ENCODE peak calls at places on chromosomes 5 and 9, in four cellular contexts. One of them, this sample, is unnamed.

GRCh38 chr9:6015278-6016157 is at the start of gene RANBP6:
- DNase-seq in K562: peak
- DNase-seq in HepG2: peak
- DNase-seq in GM12878: peak
- DNase-seq in this sample: peak

GRCh38 chr5:133041910-133042309 is 9.9 kb upstream of the HSPA4 start:
- DNase-seq in HepG2: no peak
- DNase-seq in GM12878: no peak
- DNase-seq in K562: no peak
- DNase-seq in this sample: no peak

GRCh38 chr5:1788828-1789227 is 10.8 kb downstream of the MRPL36 start:
- DNase-seq in GM12878: no peak
- DNase-seq in HepG2: peak
- DNase-seq in K562: no peak
- DNase-seq in this sample: no peak

GRCh38 chr9:18905883-18906649 is 126.9 kb downstream of the SAXO1 start:
- DNase-seq in HepG2: no peak
- DNase-seq in GM12878: no peak
- DNase-seq in K562: no peak
- DNase-seq in this sample: no peak

GRCh38 chr9:126809068-126809467 is 4.2 kb downstream of the ZBTB43 start:
- DNase-seq in HepG2: peak
- DNase-seq in K562: no peak
- DNase-seq in GM12878: no peak
- DNase-seq in this sample: no peak

GRCh38 chr5:39376293-39376714 is 12.0 kb upstream of the C9 start:
- DNase-seq in HepG2: peak
- DNase-seq in K562: peak
- DNase-seq in GM12878: no peak
- DNase-seq in this sample: peak

GRCh38 chr9:903886-904285 is 62.4 kb downstream of the DMRT1 start:
- DNase-seq in GM12878: no peak
- DNase-seq in HepG2: no peak
- DNase-seq in K562: no peak
- DNase-seq in this sample: no peak

GRCh38 chr5:88724201-88724600 is 158.8 kb downstream of the MEF2C start:
- DNase-seq in K562: no peak
- DNase-seq in GM12878: no peak
- DNase-seq in HepG2: no peak
- DNase-seq in this sample: no peak

GRCh38 chr9:34185778-34186551 is 7.1 kb downstream of the UBAP1 start:
- DNase-seq in K562: peak
- DNase-seq in GM12878: peak
- DNase-seq in HepG2: no peak
- DNase-seq in this sample: no peak

GRCh38 chr5:106094128-106094726 is 1576.5 kb downstream of the EFNA5 start:
- DNase-seq in HepG2: no peak
- DNase-seq in K562: no peak
- DNase-seq in GM12878: peak
- DNase-seq in this sample: no peak

GRCh38 chr9:68610016-68610415 is 69.3 kb upstream of the TMEM252 start:
- DNase-seq in K562: no peak
- DNase-seq in HepG2: no peak
- DNase-seq in GM12878: no peak
- DNase-seq in this sample: no peak

GRCh38 chr5:125607018-125607417 is 816.2 kb upstream of the GRAMD2B start:
- DNase-seq in GM12878: no peak
- DNase-seq in K562: no peak
- DNase-seq in HepG2: no peak
- DNase-seq in this sample: no peak

GRCh38 chr5:144237851-144238250 is 67.2 kb downstream of the KCTD16 start:
- DNase-seq in K562: no peak
- DNase-seq in GM12878: no peak
- DNase-seq in HepG2: no peak
- DNase-seq in this sample: no peak

GRCh38 chr9:127144670-127145458 is 22.4 kb upstream of the ANGPTL2 start:
- DNase-seq in K562: peak
- DNase-seq in GM12878: no peak
- DNase-seq in HepG2: no peak
- DNase-seq in this sample: no peak

GRCh38 chr5:83927140-83927733 is 206.6 kb upstream of the HAPLN1 start:
- DNase-seq in HepG2: peak
- DNase-seq in K562: peak
- DNase-seq in GM12878: no peak
- DNase-seq in this sample: peak

GRCh38 chr5:142246263-142246662 is 78.6 kb downstream of the SPRY4 start:
- DNase-seq in HepG2: peak
- DNase-seq in K562: no peak
- DNase-seq in GM12878: no peak
- DNase-seq in this sample: no peak

GRCh38 chr5:112555197-112555596 is 136.1 kb upstream of the EPB41L4A start:
- DNase-seq in HepG2: no peak
- DNase-seq in K562: no peak
- DNase-seq in GM12878: no peak
- DNase-seq in this sample: no peak

GRCh38 chr5:159775890-159776289 is 140.4 kb upstream of the ADRA1B start:
- DNase-seq in GM12878: no peak
- DNase-seq in HepG2: no peak
- DNase-seq in K562: no peak
- DNase-seq in this sample: no peak

GRCh38 chr5:83553000-83553486 is 81.5 kb downstream of the VCAN start:
- DNase-seq in HepG2: no peak
- DNase-seq in K562: no peak
- DNase-seq in GM12878: no peak
- DNase-seq in this sample: no peak

GRCh38 chr5:163260471-163260870 is 176.9 kb upstream of the CCNG1 start:
- DNase-seq in GM12878: no peak
- DNase-seq in HepG2: no peak
- DNase-seq in K562: no peak
- DNase-seq in this sample: no peak

GRCh38 chr5:147576646-147577535 is 67.0 kb upstream of the DPYSL3 start:
- DNase-seq in GM12878: no peak
- DNase-seq in K562: peak
- DNase-seq in HepG2: no peak
- DNase-seq in this sample: peak

GRCh38 chr5:133882107-133882695 is 86.2 kb downstream of the C5orf15 start:
- DNase-seq in GM12878: no peak
- DNase-seq in K562: no peak
- DNase-seq in HepG2: no peak
- DNase-seq in this sample: no peak

GRCh38 chr5:164002214-164002613 is 496.8 kb downstream of the MAT2B start:
- DNase-seq in HepG2: no peak
- DNase-seq in GM12878: no peak
- DNase-seq in K562: no peak
- DNase-seq in this sample: no peak

GRCh38 chr9:112447283-112447761 is 39.3 kb upstream of the KIAA1958 start:
- DNase-seq in HepG2: no peak
- DNase-seq in GM12878: no peak
- DNase-seq in K562: peak
- DNase-seq in this sample: no peak

GRCh38 chr9:77588319-77588937 is 59.7 kb downstream of the GNA14 start:
- DNase-seq in GM12878: no peak
- DNase-seq in K562: no peak
- DNase-seq in HepG2: no peak
- DNase-seq in this sample: no peak

GRCh38 chr5:104024538-104024937 is 461.9 kb upstream of the NUDT12 start:
- DNase-seq in GM12878: no peak
- DNase-seq in HepG2: no peak
- DNase-seq in K562: no peak
- DNase-seq in this sample: no peak

GRCh38 chr5:154214236-154215106 is 23.9 kb downstream of the GALNT10 start:
- DNase-seq in GM12878: no peak
- DNase-seq in K562: no peak
- DNase-seq in HepG2: no peak
- DNase-seq in this sample: no peak

GRCh38 chr9:123329329-123329955 is 26.6 kb upstream of the CRB2 start:
- DNase-seq in GM12878: no peak
- DNase-seq in K562: peak
- DNase-seq in HepG2: peak
- DNase-seq in this sample: no peak

GRCh38 chr5:135337064-135337463 is 62.0 kb downstream of the MACROH2A1 start:
- DNase-seq in K562: no peak
- DNase-seq in GM12878: no peak
- DNase-seq in HepG2: no peak
- DNase-seq in this sample: no peak

GRCh38 chr5:5273398-5273797 is 133.3 kb downstream of the ADAMTS16 start:
- DNase-seq in GM12878: no peak
- DNase-seq in HepG2: no peak
- DNase-seq in K562: no peak
- DNase-seq in this sample: no peak

GRCh38 chr5:32625106-32625505 is 39.7 kb downstream of the SUB1 start:
- DNase-seq in GM12878: no peak
- DNase-seq in HepG2: no peak
- DNase-seq in K562: no peak
- DNase-seq in this sample: no peak

GRCh38 chr5:145991044-145991575 is 54.7 kb downstream of the SH3RF2 start:
- DNase-seq in HepG2: no peak
- DNase-seq in GM12878: no peak
- DNase-seq in K562: no peak
- DNase-seq in this sample: no peak

GRCh38 chr5:145990077-145990653 is 53.8 kb downstream of the SH3RF2 start:
- DNase-seq in HepG2: no peak
- DNase-seq in K562: no peak
- DNase-seq in GM12878: no peak
- DNase-seq in this sample: no peak

GRCh38 chr5:145987871-145988270 is 51.5 kb downstream of the SH3RF2 start:
- DNase-seq in K562: no peak
- DNase-seq in GM12878: no peak
- DNase-seq in HepG2: no peak
- DNase-seq in this sample: no peak

GRCh38 chr5:145988993-145989392 is 52.6 kb downstream of the SH3RF2 start:
- DNase-seq in GM12878: no peak
- DNase-seq in HepG2: no peak
- DNase-seq in K562: no peak
- DNase-seq in this sample: no peak

DNA sequence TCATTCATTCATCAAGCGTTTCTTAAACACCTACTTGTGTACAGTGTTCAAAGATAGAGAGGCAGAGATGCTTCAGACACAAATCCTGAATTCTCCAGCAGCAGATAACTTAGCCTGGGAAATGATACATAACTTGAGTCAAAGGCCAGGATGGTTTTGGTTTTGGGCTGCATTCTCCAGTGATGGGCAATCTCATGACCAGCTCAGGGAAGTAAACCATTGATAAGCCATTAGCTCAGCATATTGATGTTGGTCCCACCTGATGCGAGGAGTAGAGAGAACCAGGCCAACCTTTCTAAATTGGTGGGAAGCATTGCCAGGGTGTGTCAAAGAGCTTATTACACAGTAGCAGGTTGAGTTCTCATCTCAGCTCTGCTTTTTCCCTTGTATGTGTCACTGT is 53.0 kb downstream of the SH3RF2 start:
- DNase-seq in GM12878: no peak
- DNase-seq in HepG2: no peak
- DNase-seq in K562: no peak
- DNase-seq in this sample: no peak
- TF ChIP-seq FOXK2 in GM12878: no peak
- TF ChIP-seq FOXK2 in HepG2: no peak
- TF ChIP-seq FOXK2 in K562: no peak
- TF ChIP-seq FOXK2 in this sample: no peak

GRCh38 chr9:91029621-91030361 is 228.2 kb downstream of the SYK start:
- DNase-seq in HepG2: no peak
- DNase-seq in K562: no peak
- DNase-seq in GM12878: no peak
- DNase-seq in this sample: peak

GRCh38 chr9:91033802-91034201 is 232.2 kb downstream of the SYK start:
- DNase-seq in HepG2: peak
- DNase-seq in GM12878: no peak
- DNase-seq in K562: peak
- DNase-seq in this sample: no peak

GRCh38 chr9:91034521-91034920 is 232.9 kb downstream of the SYK start:
- DNase-seq in HepG2: no peak
- DNase-seq in GM12878: no peak
- DNase-seq in K562: no peak
- DNase-seq in this sample: no peak

GRCh38 chr9:91033270-91033669 is 231.7 kb downstream of the SYK start:
- DNase-seq in K562: no peak
- DNase-seq in GM12878: no peak
- DNase-seq in HepG2: no peak
- DNase-seq in this sample: no peak

GRCh38 chr9:91032056-91032455 is 230.4 kb downstream of the SYK start:
- DNase-seq in K562: no peak
- DNase-seq in HepG2: no peak
- DNase-seq in GM12878: no peak
- DNase-seq in this sample: no peak
- TF ChIP-seq FOXK2 in K562: no peak
- TF ChIP-seq FOXK2 in HepG2: no peak
- TF ChIP-seq FOXK2 in GM12878: no peak
- TF ChIP-seq FOXK2 in this sample: no peak

GRCh38 chr5:95863383-95863757 is 40.8 kb upstream of the GLRX start:
- DNase-seq in GM12878: no peak
- DNase-seq in HepG2: peak
- DNase-seq in K562: no peak
- DNase-seq in this sample: no peak

GRCh38 chr5:95864456-95864855 is 41.9 kb upstream of the GLRX start:
- DNase-seq in K562: no peak
- DNase-seq in GM12878: no peak
- DNase-seq in HepG2: no peak
- DNase-seq in this sample: no peak

GRCh38 chr5:95864944-95865504 is 42.5 kb upstream of the GLRX start:
- DNase-seq in HepG2: peak
- DNase-seq in GM12878: no peak
- DNase-seq in K562: no peak
- DNase-seq in this sample: no peak

GRCh38 chr5:95870105-95870672 is 47.7 kb upstream of the GLRX start:
- DNase-seq in K562: no peak
- DNase-seq in GM12878: peak
- DNase-seq in HepG2: peak
- DNase-seq in this sample: no peak

DNA sequence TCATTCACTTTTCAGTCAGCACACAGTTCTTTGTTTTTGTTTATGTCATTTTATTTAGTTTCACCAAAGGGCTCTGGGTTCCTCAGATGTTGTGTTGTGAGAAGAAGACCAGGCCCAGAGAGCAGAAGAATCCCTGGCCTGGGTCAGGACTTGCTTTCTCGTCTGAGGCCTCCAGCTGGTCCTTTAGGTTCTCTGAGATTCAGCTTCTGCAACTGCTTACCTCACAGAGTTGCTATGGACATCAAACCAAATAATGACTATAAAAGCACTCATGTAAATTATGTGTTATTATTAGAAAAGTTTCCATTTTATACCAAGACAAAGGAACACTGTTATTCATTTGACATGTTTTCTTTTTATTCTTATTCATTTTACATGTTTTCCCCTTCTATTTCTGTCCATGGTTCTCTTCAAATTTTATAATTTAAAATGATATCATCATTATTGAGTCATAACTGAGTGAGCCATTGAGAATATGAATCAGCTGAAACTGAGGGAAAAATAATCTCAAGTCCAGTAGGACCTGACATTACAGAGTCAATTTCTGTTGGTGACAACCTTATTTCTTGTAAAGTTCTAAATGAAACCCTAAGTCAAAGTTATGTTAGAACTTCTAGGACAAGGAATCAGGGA is 44.0 kb upstream of the GLRX start:
- DNase-seq in HepG2: no peak
- DNase-seq in GM12878: no peak
- DNase-seq in K562: no peak
- DNase-seq in this sample: no peak
- TF ChIP-seq FOXK2 in HepG2: no peak
- TF ChIP-seq FOXK2 in GM12878: no peak
- TF ChIP-seq FOXK2 in K562: no peak
- TF ChIP-seq FOXK2 in this sample: no peak

GRCh38 chr9:134459573-134459972 is 133.3 kb downstream of the RXRA start:
- DNase-seq in K562: no peak
- DNase-seq in GM12878: no peak
- DNase-seq in HepG2: no peak
- DNase-seq in this sample: no peak
- TF ChIP-seq FOXK2 in K562: no peak
- TF ChIP-seq FOXK2 in GM12878: no peak
- TF ChIP-seq FOXK2 in HepG2: no peak
- TF ChIP-seq FOXK2 in this sample: no peak

This sample was measured in HEK293T.